ENCODE peak calls at places on chromosomes 11 and 22, in six cellular contexts. One of them, this sample, is unnamed.

GRCh38 chr22:25735657-25736056 is 6.3 kb upstream of the MYO18B start:
- DNase-seq in hypothalamus: no peak
- DNase-seq in activated naive CD8-positive, alpha-beta T cell treated with anti-CD3 and anti-CD28 coated beads, Interleukin-2, amount 50 U/mL, for 16 hours: no peak
- DNase-seq in GM12865: no peak
- DNase-seq in left kidney: no peak
- DNase-seq in AG08396: no peak
- DNase-seq in this sample: no peak

GRCh38 chr11:44860967-44861828 is 89.5 kb downstream of the TP53I11 start:
- DNase-seq in hypothalamus: no peak
- DNase-seq in activated naive CD8-positive, alpha-beta T cell treated with anti-CD3 and anti-CD28 coated beads, Interleukin-2, amount 50 U/mL, for 16 hours: no peak
- DNase-seq in GM12865: no peak
- DNase-seq in left kidney: peak; percentile 28
- DNase-seq in AG08396: no peak
- DNase-seq in this sample: no peak

GRCh38 chr22:32531955-32532818 is 57.6 kb downstream of the FBXO7 start:
- DNase-seq in hypothalamus: no peak
- DNase-seq in activated naive CD8-positive, alpha-beta T cell treated with anti-CD3 and anti-CD28 coated beads, Interleukin-2, amount 50 U/mL, for 16 hours: no peak
- DNase-seq in GM12865: no peak
- DNase-seq in left kidney: peak; percentile 91
- DNase-seq in AG08396: peak; percentile 94
- DNase-seq in this sample: peak; percentile 98

GRCh38 chr11:2390871-2391662 is 9.5 kb upstream of the TSSC4 start:
- DNase-seq in hypothalamus: no peak
- DNase-seq in activated naive CD8-positive, alpha-beta T cell treated with anti-CD3 and anti-CD28 coated beads, Interleukin-2, amount 50 U/mL, for 16 hours: no peak
- DNase-seq in GM12865: no peak
- DNase-seq in left kidney: peak; percentile 41
- DNase-seq in AG08396: peak; percentile 93
- DNase-seq in this sample: peak; percentile 65

GRCh38 chr11:66981976-66982578 is 7.0 kb downstream of the C11orf86 start:
- DNase-seq in hypothalamus: peak; percentile 26
- DNase-seq in activated naive CD8-positive, alpha-beta T cell treated with anti-CD3 and anti-CD28 coated beads, Interleukin-2, amount 50 U/mL, for 16 hours: no peak
- DNase-seq in GM12865: peak; percentile 61
- DNase-seq in left kidney: peak; percentile 62
- DNase-seq in AG08396: peak; percentile 80
- DNase-seq in this sample: peak; percentile 89

GRCh38 chr22:19195796-19196731 is 17.5 kb upstream of the SLC25A1 start:
- DNase-seq in hypothalamus: no peak
- DNase-seq in activated naive CD8-positive, alpha-beta T cell treated with anti-CD3 and anti-CD28 coated beads, Interleukin-2, amount 50 U/mL, for 16 hours: no peak
- DNase-seq in GM12865: peak; percentile 40
- DNase-seq in left kidney: no peak
- DNase-seq in AG08396: no peak
- DNase-seq in this sample: no peak

GRCh38 chr11:29129850-29130249 is 887.0 kb downstream of the KCNA4 start:
- DNase-seq in hypothalamus: no peak
- DNase-seq in activated naive CD8-positive, alpha-beta T cell treated with anti-CD3 and anti-CD28 coated beads, Interleukin-2, amount 50 U/mL, for 16 hours: no peak
- DNase-seq in GM12865: no peak
- DNase-seq in left kidney: no peak
- DNase-seq in AG08396: no peak
- DNase-seq in this sample: peak; percentile 40

GRCh38 chr11:78216571-78217287 is 28.0 kb downstream of the USP35 start:
- DNase-seq in hypothalamus: no peak
- DNase-seq in activated naive CD8-positive, alpha-beta T cell treated with anti-CD3 and anti-CD28 coated beads, Interleukin-2, amount 50 U/mL, for 16 hours: no peak
- DNase-seq in GM12865: no peak
- DNase-seq in left kidney: no peak
- DNase-seq in AG08396: no peak
- DNase-seq in this sample: peak; percentile 35

GRCh38 chr11:87473174-87473573 is 435.4 kb downstream of the TMEM135 start:
- DNase-seq in hypothalamus: no peak
- DNase-seq in activated naive CD8-positive, alpha-beta T cell treated with anti-CD3 and anti-CD28 coated beads, Interleukin-2, amount 50 U/mL, for 16 hours: no peak
- DNase-seq in GM12865: no peak
- DNase-seq in left kidney: no peak
- DNase-seq in AG08396: peak; percentile 47
- DNase-seq in this sample: peak; percentile 92

GRCh38 chr11:680970-681369 is 14.1 kb downstream of the DEAF1 start:
- DNase-seq in hypothalamus: no peak
- DNase-seq in activated naive CD8-positive, alpha-beta T cell treated with anti-CD3 and anti-CD28 coated beads, Interleukin-2, amount 50 U/mL, for 16 hours: no peak
- DNase-seq in GM12865: no peak
- DNase-seq in left kidney: no peak
- DNase-seq in AG08396: no peak
- DNase-seq in this sample: no peak

GRCh38 chr11:69216609-69217008 is 60.9 kb downstream of the SMIM38 start:
- DNase-seq in hypothalamus: no peak
- DNase-seq in activated naive CD8-positive, alpha-beta T cell treated with anti-CD3 and anti-CD28 coated beads, Interleukin-2, amount 50 U/mL, for 16 hours: no peak
- DNase-seq in GM12865: no peak
- DNase-seq in left kidney: no peak
- DNase-seq in AG08396: no peak
- DNase-seq in this sample: no peak

GRCh38 chr11:125176866-125177265 is 12.3 kb downstream of the PKNOX2 start:
- DNase-seq in hypothalamus: no peak
- DNase-seq in activated naive CD8-positive, alpha-beta T cell treated with anti-CD3 and anti-CD28 coated beads, Interleukin-2, amount 50 U/mL, for 16 hours: no peak
- DNase-seq in GM12865: peak; percentile 55
- DNase-seq in left kidney: no peak
- DNase-seq in AG08396: no peak
- DNase-seq in this sample: no peak

GRCh38 chr11:74018331-74019005 is 9.6 kb upstream of the UCP3 start:
- DNase-seq in hypothalamus: peak; percentile 63
- DNase-seq in activated naive CD8-positive, alpha-beta T cell treated with anti-CD3 and anti-CD28 coated beads, Interleukin-2, amount 50 U/mL, for 16 hours: no peak
- DNase-seq in GM12865: no peak
- DNase-seq in left kidney: no peak
- DNase-seq in AG08396: peak; percentile 86
- DNase-seq in this sample: peak; percentile 65

GRCh38 chr11:70824590-70825300 is 426.4 kb downstream of the CTTN start:
- DNase-seq in hypothalamus: no peak
- DNase-seq in activated naive CD8-positive, alpha-beta T cell treated with anti-CD3 and anti-CD28 coated beads, Interleukin-2, amount 50 U/mL, for 16 hours: no peak
- DNase-seq in GM12865: no peak
- DNase-seq in left kidney: peak; percentile 51
- DNase-seq in AG08396: peak; percentile 41
- DNase-seq in this sample: no peak

GRCh38 chr11:396511-396947 is 2.5 kb downstream of the PKP3 start:
- DNase-seq in hypothalamus: no peak
- DNase-seq in activated naive CD8-positive, alpha-beta T cell treated with anti-CD3 and anti-CD28 coated beads, Interleukin-2, amount 50 U/mL, for 16 hours: no peak
- DNase-seq in GM12865: no peak
- DNase-seq in left kidney: peak; percentile 66
- DNase-seq in AG08396: peak; percentile 72
- DNase-seq in this sample: peak; percentile 34

GRCh38 chr11:10694481-10695239 is 1.1 kb upstream of the IRAG1 start:
- DNase-seq in hypothalamus: no peak
- DNase-seq in activated naive CD8-positive, alpha-beta T cell treated with anti-CD3 and anti-CD28 coated beads, Interleukin-2, amount 50 U/mL, for 16 hours: no peak
- DNase-seq in GM12865: no peak
- DNase-seq in left kidney: no peak
- DNase-seq in AG08396: peak; percentile 76
- DNase-seq in this sample: peak; percentile 47

GRCh38 chr22:40709752-40710413 is 30.6 kb downstream of the MCHR1 start:
- DNase-seq in hypothalamus: no peak
- DNase-seq in activated naive CD8-positive, alpha-beta T cell treated with anti-CD3 and anti-CD28 coated beads, Interleukin-2, amount 50 U/mL, for 16 hours: no peak
- DNase-seq in GM12865: no peak
- DNase-seq in left kidney: peak; percentile 36
- DNase-seq in AG08396: peak; percentile 36
- DNase-seq in this sample: no peak

GRCh38 chr11:16843307-16843706 is 104.9 kb downstream of the C11orf58 start:
- DNase-seq in hypothalamus: no peak
- DNase-seq in activated naive CD8-positive, alpha-beta T cell treated with anti-CD3 and anti-CD28 coated beads, Interleukin-2, amount 50 U/mL, for 16 hours: no peak
- DNase-seq in GM12865: no peak
- DNase-seq in left kidney: peak; percentile 32
- DNase-seq in AG08396: no peak
- DNase-seq in this sample: no peak

GRCh38 chr22:45083659-45084305 is 74.0 kb upstream of the PHF21B start:
- DNase-seq in hypothalamus: no peak
- DNase-seq in activated naive CD8-positive, alpha-beta T cell treated with anti-CD3 and anti-CD28 coated beads, Interleukin-2, amount 50 U/mL, for 16 hours: no peak
- DNase-seq in GM12865: no peak
- DNase-seq in left kidney: no peak
- DNase-seq in AG08396: peak; percentile 72
- DNase-seq in this sample: peak; percentile 66

GRCh38 chr22:22037740-22038139 is 55.2 kb upstream of the TOP3B start:
- DNase-seq in hypothalamus: no peak
- DNase-seq in activated naive CD8-positive, alpha-beta T cell treated with anti-CD3 and anti-CD28 coated beads, Interleukin-2, amount 50 U/mL, for 16 hours: no peak
- DNase-seq in GM12865: no peak
- DNase-seq in left kidney: no peak
- DNase-seq in AG08396: peak; percentile 61
- DNase-seq in this sample: peak; percentile 14

This sample was measured in foreskin fibroblast.